ENCODE peak calls at places on chromosomes 7 and 10, in four cellular contexts. T is stomach, L is breast epithelium, A is HCT116. Q is an unnamed sample.
A peak's percentile ranks its signal among the peaks of the same experiment; 100 is the strongest.

GRCh38 chr7:27196287-27196739 is 3.6 kb downstream of the HOXA13 start:
- DNase-seq in T (peak; percentile 83), L (peak; percentile 65), A (no peak), Q (peak; percentile 87)

GRCh38 chr7:20075992-20076813 is 141.0 kb downstream of the MACC1 start:
- DNase-seq in T (no peak), L (no peak), A (no peak), Q (no peak)

GRCh38 chr10:103549349-103549685 is 55.8 kb downstream of the NEURL1 start:
- DNase-seq in T (no peak), L (no peak), A (no peak), Q (no peak)

GRCh38 chr7:134365341-134366054 is 48.8 kb upstream of the SLC35B4 start:
- DNase-seq in T (no peak), L (no peak), A (no peak), Q (no peak)

GRCh38 chr10:59085641-59086502 is 90.6 kb upstream of the PHYHIPL start:
- DNase-seq in T (no peak), L (no peak), A (no peak), Q (no peak)

GRCh38 chr10:102652170-102652926 is 8.1 kb downstream of the TRIM8 start:
- DNase-seq in T (no peak), L (no peak), A (no peak), Q (no peak)

GRCh38 chr10:42932735-42933453 is 144.0 kb upstream of the RET start:
- DNase-seq in T (no peak), L (no peak), A (no peak), Q (no peak)

GRCh38 chr10:3271385-3272115 is 99.0 kb upstream of the PITRM1 start:
- DNase-seq in T (no peak), L (no peak), A (no peak), Q (no peak)

GRCh38 chr7:16055263-16055976 is 365.9 kb downstream of the CRPPA start:
- DNase-seq in T (no peak), L (no peak), A (no peak), Q (no peak)

GRCh38 chr7:150402671-150403321 is 23.7 kb downstream of the ZNF775 start:
- DNase-seq in T (peak; percentile 66), L (no peak), A (no peak), Q (no peak)

GRCh38 chr7:1053816-1054370 is 9.5 kb downstream of the GPR146 start:
- DNase-seq in T (no peak), L (no peak), A (no peak), Q (peak; percentile 80)

GRCh38 chr10:80488539-80489066 is 34.5 kb downstream of the TSPAN14 start:
- DNase-seq in T (peak; percentile 17), L (no peak), A (no peak), Q (peak; percentile 76)

GRCh38 chr7:362416-363096 is 72.6 kb downstream of the FOXL3 start:
- DNase-seq in T (no peak), L (no peak), A (no peak), Q (no peak)

GRCh38 chr10:113329121-113329596 is 223.7 kb upstream of the HABP2 start:
- DNase-seq in T (no peak), L (no peak), A (no peak), Q (no peak)

GRCh38 chr7:11613292-11613930 is 218.6 kb downstream of the THSD7A start:
- DNase-seq in T (no peak), L (no peak), A (no peak), Q (peak; percentile 25)

GRCh38 chr7:55365103-55365679 is at the start of gene LANCL2:
- DNase-seq in T (peak; percentile 50), L (no peak), A (no peak), Q (peak; percentile 69)

GRCh38 chr7:55363386-55364170 is 1.6 kb upstream of the LANCL2 start:
- DNase-seq in T (no peak), L (no peak), A (no peak), Q (no peak)

GRCh38 chr7:55366461-55367138 is 1.5 kb downstream of the LANCL2 start:
- DNase-seq in T (no peak), L (no peak), A (no peak), Q (no peak)

GRCh38 chr7:55367283-55367840 is 2.2 kb downstream of the LANCL2 start:
- DNase-seq in T (no peak), L (no peak), A (no peak), Q (no peak)

GRCh38 chr7:55365680-55366460 is 733 bp downstream of the LANCL2 start:
- DNase-seq in T (peak; percentile 96), L (peak; percentile 91), A (peak; percentile 93), Q (peak; percentile 97)
- TF ChIP-seq POLR2A in T (no peak), L (peak; percentile 54), A (peak; percentile 55), Q (peak; percentile 78)

GRCh38 chr10:109451879-109452278 is 471.4 kb downstream of the XPNPEP1 start:
- DNase-seq in T (no peak), L (no peak), A (no peak), Q (no peak)
- TF ChIP-seq CTCF in T (no peak), L (no peak), A (no peak), Q (no peak)

GRCh38 chr7:108246227-108246837 is 116.2 kb upstream of the LAMB4 start:
- DNase-seq in T (peak; percentile 28), L (no peak), A (peak; percentile 61), Q (peak; percentile 79)
- TF ChIP-seq POLR2A in T (no peak), L (no peak), A (no peak), Q (no peak)

GRCh38 chr7:17474724-17475344 is 176.4 kb downstream of the AHR start:
- DNase-seq in T (no peak), L (no peak), A (no peak), Q (no peak)
- TF ChIP-seq CTCF in T (no peak), L (no peak), A (no peak), Q (peak; percentile 9)

GRCh38 chr7:2558620-2559282 is at the start of gene IQCE:
- DNase-seq in T (peak; percentile 96), L (peak; percentile 76), A (peak; percentile 73), Q (peak; percentile 97)
- TF ChIP-seq POLR2A in T (no peak), L (no peak), A (no peak), Q (peak; percentile 62)

GRCh38 chr7:117019786-117020604 is 66.7 kb downstream of the ST7 start:
- DNase-seq in T (peak; percentile 38), L (peak; percentile 48), A (peak; percentile 54), Q (peak; percentile 60)
- TF ChIP-seq CTCF in T (no peak), L (no peak), A (no peak), Q (no peak)

Q was measured in thyroid gland.